ENCODE peak calls at places on chromosomes 2 and 18, in six cellular contexts. S is heart left ventricle, N is pancreas, F is BE2C, A is thoracic aorta, T is GM23338. J is an unnamed sample.

GRCh38 chr2:74501335-74502071 is 2.1 kb upstream of the LBX2 start:
- DNase-seq in S (no peak), N (no peak), F (no peak), A (no peak), T (peak), J (no peak)

GRCh38 chr2:96091711-96092579 is 24.4 kb downstream of the ADRA2B start:
- DNase-seq in S (no peak), N (peak), F (peak), A (no peak), T (peak), J (no peak)

GRCh38 chr2:235191933-235192332 is 240.1 kb downstream of the SH3BP4 start:
- DNase-seq in S (no peak), N (no peak), F (no peak), A (no peak), T (no peak), J (no peak)

GRCh38 chr2:239673641-239674040 is 272.8 kb upstream of the HDAC4 start:
- DNase-seq in S (peak), N (no peak), F (no peak), A (no peak), T (no peak), J (no peak)

GRCh38 chr2:68565858-68566257 is 77.5 kb upstream of the PROKR1 start:
- DNase-seq in S (no peak), N (no peak), F (no peak), A (no peak), T (no peak), J (no peak)

GRCh38 chr2:230921806-230922595 is 3.0 kb downstream of the GPR55 start:
- DNase-seq in S (peak), N (no peak), F (no peak), A (no peak), T (no peak), J (no peak)

GRCh38 chr18:48467231-48467630 is 58.0 kb upstream of the ZBTB7C start:
- DNase-seq in S (no peak), N (no peak), F (no peak), A (no peak), T (no peak), J (no peak)

GRCh38 chr18:7955175-7955574 is 388.1 kb downstream of the PTPRM start:
- DNase-seq in S (no peak), N (no peak), F (no peak), A (no peak), T (no peak), J (no peak)

GRCh38 chr2:234673501-234673900 is 176.6 kb upstream of the ARL4C start:
- DNase-seq in S (no peak), N (no peak), F (no peak), A (no peak), T (no peak), J (no peak)

GRCh38 chr2:179020156-179020750 is 29.7 kb downstream of the CCDC141 start:
- DNase-seq in S (no peak), N (peak), F (peak), A (no peak), T (peak), J (no peak)

GRCh38 chr2:202135111-202135874 is 62.2 kb downstream of the KIAA2012 start:
- DNase-seq in S (peak), N (peak), F (no peak), A (peak), T (no peak), J (peak)

GRCh38 chr2:47658646-47659320 is 124.2 kb upstream of the MSH6 start:
- DNase-seq in S (no peak), N (no peak), F (no peak), A (no peak), T (no peak), J (no peak)

GRCh38 chr2:28437918-28438317 is 45.3 kb downstream of the FOSL2 start:
- DNase-seq in S (no peak), N (no peak), F (no peak), A (no peak), T (no peak), J (no peak)

GRCh38 chr2:16102287-16102975 is 162.1 kb downstream of the MYCN start:
- DNase-seq in S (no peak), N (no peak), F (no peak), A (no peak), T (no peak), J (no peak)

GRCh38 chr18:14905350-14905749 is 157.4 kb downstream of the ANKRD30B start:
- DNase-seq in S (no peak), N (no peak), F (no peak), A (no peak), T (no peak), J (no peak)

GRCh38 chr2:55232863-55233657 is 572 bp downstream of the RPS27A start:
- DNase-seq in S (no peak), N (peak), F (peak), A (no peak), T (no peak), J (no peak)

GRCh38 chr2:44786045-44786817 is 155.3 kb upstream of the SIX3 start:
- DNase-seq in S (no peak), N (no peak), F (no peak), A (no peak), T (no peak), J (no peak)

GRCh38 chr18:44821924-44822323 is 141.2 kb downstream of the SETBP1 start:
- DNase-seq in S (no peak), N (no peak), F (no peak), A (no peak), T (no peak), J (no peak)

GRCh38 chr2:38277245-38278119 is 99.6 kb downstream of the ATL2 start:
- DNase-seq in S (no peak), N (no peak), F (no peak), A (no peak), T (peak), J (peak)

GRCh38 chr2:11478899-11479605 is 13.1 kb upstream of the E2F6 start:
- DNase-seq in S (no peak), N (no peak), F (no peak), A (no peak), T (no peak), J (no peak)

GRCh38 chr2:85861180-85861579 is 27.6 kb downstream of the ST3GAL5 start:
- DNase-seq in S (no peak), N (no peak), F (no peak), A (no peak), T (no peak), J (no peak)

GRCh38 chr2:127022817-127023216 is 84.1 kb downstream of the BIN1 start:
- DNase-seq in S (no peak), N (no peak), F (no peak), A (no peak), T (no peak), J (no peak)

GRCh38 chr2:43192039-43192438 is 34.4 kb downstream of the ZFP36L2 start:
- DNase-seq in S (no peak), N (no peak), F (no peak), A (no peak), T (peak), J (no peak)
- TF ChIP-seq CTCF in S (no peak), N (no peak), F (peak), A (no peak), T (peak), J (peak)

GRCh38 chr18:22167091-22167470 is 2.3 kb upstream of the GATA6 start:
- DNase-seq in S (peak), N (no peak), F (no peak), A (no peak), T (no peak), J (no peak)

GRCh38 chr18:22169889-22170420 is 566 bp downstream of the GATA6 start:
- DNase-seq in S (peak), N (peak), F (no peak), A (no peak), T (peak), J (no peak)

GRCh38 chr18:22169011-22169888 is at the start of gene GATA6:
- DNase-seq in S (peak), N (peak), F (peak), A (peak), T (peak), J (peak)

GRCh38 chr18:22167471-22168151 is 1.8 kb upstream of the GATA6 start:
- DNase-seq in S (no peak), N (peak), F (no peak), A (no peak), T (peak), J (no peak)

GRCh38 chr18:22168360-22168921 is 948 bp upstream of the GATA6 start:
- DNase-seq in S (no peak), N (peak), F (no peak), A (no peak), T (peak), J (no peak)
- H3K4me3 ChIP-seq in S (peak), N (peak), F (no peak), A (peak), T (peak), J (peak)

GRCh38 chr18:50281295-50281971 is at the start of gene MBD1:
- DNase-seq in S (peak), N (peak), F (peak), A (peak), T (peak), J (peak)
- TF ChIP-seq CTCF in S (peak), N (no peak), F (no peak), A (peak), T (peak), J (no peak)

GRCh38 chr18:51192026-51192425 is 5.5 kb downstream of the MEX3C start:
- DNase-seq in S (no peak), N (no peak), F (no peak), A (no peak), T (no peak), J (no peak)
- H3K4me3 ChIP-seq in S (no peak), N (no peak), F (no peak), A (no peak), T (peak), J (no peak)

DNA sequence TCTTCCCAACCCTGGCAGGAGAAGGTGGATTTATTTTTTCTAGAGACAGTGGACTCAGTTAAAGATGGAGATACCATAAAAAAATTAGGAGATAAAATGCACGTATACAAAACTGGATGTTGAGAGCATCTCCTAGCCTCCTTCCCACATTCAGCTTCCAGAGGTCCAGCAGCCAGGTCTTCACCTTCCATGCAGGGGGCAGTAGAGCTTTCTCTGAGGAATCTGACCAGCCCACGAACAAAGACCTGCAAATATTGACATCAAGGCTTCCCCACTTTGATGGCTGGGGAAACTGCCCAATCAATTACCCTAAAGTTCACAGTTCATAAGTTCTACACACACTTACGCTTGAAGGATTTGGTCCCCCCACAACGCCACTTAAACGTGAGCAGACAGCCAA is 24.5 kb downstream of the AQP4 start:
- DNase-seq in S (no peak), N (no peak), F (no peak), A (no peak), T (peak), J (no peak)
- TF ChIP-seq CTCF in S (no peak), N (no peak), F (peak), A (no peak), T (peak), J (no peak)

GRCh38 chr18:34223164-34223892 is 1.4 kb downstream of the NOL4 start:
- DNase-seq in S (peak), N (no peak), F (peak), A (no peak), T (peak), J (no peak)
- H3K4me3 ChIP-seq in S (peak), N (peak), F (peak), A (peak), T (peak), J (peak)

GRCh38 chr2:70086278-70086837 is 919 bp upstream of the PCBP1 start:
- DNase-seq in S (peak), N (peak), F (peak), A (peak), T (peak), J (no peak)

GRCh38 chr2:70089220-70089945 is 2.1 kb downstream of the PCBP1 start:
- DNase-seq in S (no peak), N (peak), F (peak), A (no peak), T (peak), J (no peak)

GRCh38 chr2:70086838-70087702 is at the start of gene PCBP1:
- DNase-seq in S (peak), N (peak), F (peak), A (peak), T (peak), J (peak)

GRCh38 chr2:70088508-70089219 is 1.4 kb downstream of the PCBP1 start:
- DNase-seq in S (no peak), N (no peak), F (no peak), A (no peak), T (no peak), J (no peak)

GRCh38 chr2:70087703-70088507 is 628 bp downstream of the PCBP1 start:
- DNase-seq in S (peak), N (peak), F (peak), A (peak), T (peak), J (no peak)
- TF ChIP-seq CTCF in S (no peak), N (no peak), F (no peak), A (no peak), T (no peak), J (peak)

DNA sequence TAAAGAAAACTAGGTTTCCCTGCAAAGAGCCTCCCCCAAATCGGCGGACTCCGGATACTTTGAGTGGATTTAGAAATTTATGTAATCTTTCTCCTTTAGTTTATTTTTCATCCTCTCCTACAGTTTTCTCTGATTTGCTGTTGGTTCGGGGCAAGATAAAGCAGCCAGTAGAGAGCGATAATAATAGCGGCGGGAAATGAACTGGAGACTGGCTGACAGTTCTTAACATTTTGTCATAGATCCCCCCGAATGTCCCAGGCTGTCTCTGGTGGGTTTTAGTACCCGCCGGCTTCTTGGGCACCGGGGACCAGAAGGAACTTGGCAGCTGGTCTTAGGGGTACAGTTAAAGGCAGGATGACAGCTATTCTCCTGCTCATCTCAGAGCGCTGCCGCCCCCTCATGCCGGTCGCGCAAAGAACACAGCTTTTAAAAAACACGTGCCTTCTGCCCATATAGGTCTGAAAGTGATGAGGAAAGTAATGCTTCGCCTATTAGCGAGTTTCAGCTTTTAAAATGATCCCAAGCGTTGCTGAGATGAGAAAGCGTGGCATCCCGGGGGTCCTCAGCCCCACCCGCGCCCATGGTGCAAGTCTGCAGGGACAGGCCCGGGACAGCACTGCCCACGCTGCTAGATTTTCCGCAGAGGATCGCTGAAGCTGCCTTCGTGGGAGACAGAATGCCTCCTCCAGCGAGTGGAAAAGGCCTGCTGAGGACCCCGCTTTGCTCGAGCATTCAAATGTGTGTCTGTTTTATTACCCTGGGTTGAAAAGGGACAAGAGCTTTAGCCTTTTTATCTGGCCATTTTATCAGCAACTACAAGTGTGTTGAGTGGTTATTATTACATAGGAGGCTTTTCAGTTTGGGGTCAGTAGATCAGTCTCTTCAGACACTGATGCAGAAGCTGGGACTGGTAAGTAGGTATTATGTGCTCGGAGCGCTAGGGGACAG is 3.8 kb downstream of the ONECUT2 start:
- DNase-seq in S (no peak), N (no peak), F (no peak), A (no peak), T (peak), J (no peak)
- H3K4me3 ChIP-seq in S (no peak), N (peak), F (peak), A (peak), T (peak), J (no peak)

DNA sequence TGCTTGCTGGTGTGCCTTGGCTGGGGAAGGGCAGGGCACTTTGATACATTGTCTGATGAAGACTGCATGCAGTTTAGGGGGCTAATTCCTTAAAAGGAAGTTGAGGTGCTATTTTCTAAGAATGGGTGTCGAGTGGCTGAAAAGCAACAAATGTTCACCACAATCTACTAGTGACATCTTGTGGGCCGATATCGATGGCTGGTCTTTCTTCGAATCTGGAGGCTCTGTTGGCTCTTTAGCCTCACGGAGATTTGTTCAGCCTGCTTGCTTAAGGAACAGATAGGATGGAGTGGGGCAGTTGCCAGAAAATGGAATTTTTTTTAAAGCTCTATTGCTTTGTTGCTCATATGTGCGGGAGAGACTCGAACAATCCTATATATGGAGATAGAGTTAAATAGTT is 71.0 kb upstream of the LYPD6B start:
- DNase-seq in S (no peak), N (no peak), F (no peak), A (no peak), T (peak), J (no peak)
- TF ChIP-seq CTCF in S (no peak), N (no peak), F (no peak), A (no peak), T (peak), J (no peak)

J was measured in retinal pigment epithelial cell.